ENCODE peak calls at places on chromosomes 11 and 22, in six cellular contexts. One of them, this sample, is unnamed.

GRCh38 chr22:44712962-44713361 is 11.0 kb downstream of the PRR5 start:
- DNase-seq in foreskin fibroblast: no peak
- DNase-seq in adipocyte: no peak
- DNase-seq in neuronal stem cell: no peak
- DNase-seq in Peyer's patch: no peak
- DNase-seq in neural progenitor cell: no peak
- DNase-seq in this sample: no peak

GRCh38 chr22:44550666-44551491 is 52.8 kb upstream of the RTL6 start:
- DNase-seq in foreskin fibroblast: peak; percentile 96
- DNase-seq in adipocyte: peak; percentile 87
- DNase-seq in neuronal stem cell: no peak
- DNase-seq in Peyer's patch: peak; percentile 22
- DNase-seq in neural progenitor cell: no peak
- DNase-seq in this sample: no peak

GRCh38 chr11:32154275-32154674 is 63.4 kb downstream of the RCN1 start:
- DNase-seq in foreskin fibroblast: peak; percentile 46
- DNase-seq in adipocyte: no peak
- DNase-seq in neuronal stem cell: no peak
- DNase-seq in Peyer's patch: no peak
- DNase-seq in neural progenitor cell: no peak
- DNase-seq in this sample: no peak

GRCh38 chr11:46250071-46251052 is 27.1 kb upstream of the CREB3L1 start:
- DNase-seq in foreskin fibroblast: peak; percentile 60
- DNase-seq in adipocyte: no peak
- DNase-seq in neuronal stem cell: no peak
- DNase-seq in Peyer's patch: no peak
- DNase-seq in neural progenitor cell: no peak
- DNase-seq in this sample: no peak

GRCh38 chr11:19777032-19777341 is 64.3 kb downstream of the NAV2 start:
- DNase-seq in foreskin fibroblast: peak; percentile 47
- DNase-seq in adipocyte: peak; percentile 73
- DNase-seq in neuronal stem cell: no peak
- DNase-seq in Peyer's patch: no peak
- DNase-seq in neural progenitor cell: peak; percentile 70
- DNase-seq in this sample: no peak

GRCh38 chr11:33065445-33066178 is 26.2 kb downstream of the TCP11L1 start:
- DNase-seq in foreskin fibroblast: peak; percentile 82
- DNase-seq in adipocyte: peak; percentile 75
- DNase-seq in neuronal stem cell: peak; percentile 54
- DNase-seq in Peyer's patch: peak; percentile 45
- DNase-seq in neural progenitor cell: peak; percentile 86
- DNase-seq in this sample: peak; percentile 39

GRCh38 chr22:24128024-24128423 is 53.3 kb upstream of the SUSD2 start:
- DNase-seq in foreskin fibroblast: no peak
- DNase-seq in adipocyte: no peak
- DNase-seq in neuronal stem cell: no peak
- DNase-seq in Peyer's patch: no peak
- DNase-seq in neural progenitor cell: no peak
- DNase-seq in this sample: no peak

GRCh38 chr22:23248583-23248982 is 68.3 kb downstream of the BCR start:
- DNase-seq in foreskin fibroblast: peak; percentile 65
- DNase-seq in adipocyte: peak; percentile 63
- DNase-seq in neuronal stem cell: no peak
- DNase-seq in Peyer's patch: no peak
- DNase-seq in neural progenitor cell: peak; percentile 41
- DNase-seq in this sample: no peak

GRCh38 chr11:133306019-133306418 is 226.3 kb downstream of the OPCML start:
- DNase-seq in foreskin fibroblast: no peak
- DNase-seq in adipocyte: no peak
- DNase-seq in neuronal stem cell: no peak
- DNase-seq in Peyer's patch: no peak
- DNase-seq in neural progenitor cell: peak; percentile 55
- DNase-seq in this sample: no peak

GRCh38 chr11:44884056-44884455 is 66.6 kb downstream of the TP53I11 start:
- DNase-seq in foreskin fibroblast: no peak
- DNase-seq in adipocyte: no peak
- DNase-seq in neuronal stem cell: no peak
- DNase-seq in Peyer's patch: no peak
- DNase-seq in neural progenitor cell: no peak
- DNase-seq in this sample: no peak

GRCh38 chr11:94638902-94639373 is 71.8 kb downstream of the PIWIL4 start:
- DNase-seq in foreskin fibroblast: peak; percentile 66
- DNase-seq in adipocyte: peak; percentile 69
- DNase-seq in neuronal stem cell: no peak
- DNase-seq in Peyer's patch: no peak
- DNase-seq in neural progenitor cell: no peak
- DNase-seq in this sample: no peak

GRCh38 chr22:37186228-37186996 is 1.6 kb downstream of the C1QTNF6 start:
- DNase-seq in foreskin fibroblast: peak; percentile 79
- DNase-seq in adipocyte: peak; percentile 64
- DNase-seq in neuronal stem cell: no peak
- DNase-seq in Peyer's patch: no peak
- DNase-seq in neural progenitor cell: peak; percentile 61
- DNase-seq in this sample: no peak

GRCh38 chr11:104581246-104581980 is 316.8 kb downstream of the CASP12 start:
- DNase-seq in foreskin fibroblast: peak; percentile 69
- DNase-seq in adipocyte: peak; percentile 18
- DNase-seq in neuronal stem cell: peak; percentile 23
- DNase-seq in Peyer's patch: no peak
- DNase-seq in neural progenitor cell: peak; percentile 61
- DNase-seq in this sample: no peak

GRCh38 chr11:82024760-82025159 is 708.9 kb downstream of the FAM181B start:
- DNase-seq in foreskin fibroblast: no peak
- DNase-seq in adipocyte: no peak
- DNase-seq in neuronal stem cell: no peak
- DNase-seq in Peyer's patch: no peak
- DNase-seq in neural progenitor cell: no peak
- DNase-seq in this sample: no peak

GRCh38 chr11:130097285-130097684 is 27.6 kb downstream of the APLP2 start:
- DNase-seq in foreskin fibroblast: no peak
- DNase-seq in adipocyte: no peak
- DNase-seq in neuronal stem cell: no peak
- DNase-seq in Peyer's patch: no peak
- DNase-seq in neural progenitor cell: no peak
- DNase-seq in this sample: no peak

GRCh38 chr11:69551963-69552362 is 70.5 kb downstream of the LINC01488 start:
- DNase-seq in foreskin fibroblast: no peak
- DNase-seq in adipocyte: no peak
- DNase-seq in neuronal stem cell: no peak
- DNase-seq in Peyer's patch: no peak
- DNase-seq in neural progenitor cell: no peak
- DNase-seq in this sample: no peak

GRCh38 chr11:1748467-1749019 is 1.9 kb downstream of the IFITM10 start:
- DNase-seq in foreskin fibroblast: no peak
- DNase-seq in adipocyte: no peak
- DNase-seq in neuronal stem cell: no peak
- DNase-seq in Peyer's patch: no peak
- DNase-seq in neural progenitor cell: no peak
- DNase-seq in this sample: no peak

GRCh38 chr11:29183301-29183700 is 833.5 kb downstream of the KCNA4 start:
- DNase-seq in foreskin fibroblast: no peak
- DNase-seq in adipocyte: no peak
- DNase-seq in neuronal stem cell: no peak
- DNase-seq in Peyer's patch: no peak
- DNase-seq in neural progenitor cell: no peak
- DNase-seq in this sample: no peak

GRCh38 chr11:69371731-69372588 is 78.0 kb downstream of the MYEOV start:
- DNase-seq in foreskin fibroblast: no peak
- DNase-seq in adipocyte: no peak
- DNase-seq in neuronal stem cell: no peak
- DNase-seq in Peyer's patch: peak; percentile 6
- DNase-seq in neural progenitor cell: no peak
- DNase-seq in this sample: no peak

GRCh38 chr11:124200671-124201070 is 17.5 kb downstream of the OR10D3 start:
- DNase-seq in foreskin fibroblast: no peak
- DNase-seq in adipocyte: no peak
- DNase-seq in neuronal stem cell: no peak
- DNase-seq in Peyer's patch: no peak
- DNase-seq in neural progenitor cell: no peak
- DNase-seq in this sample: no peak

GRCh38 chr11:87036756-87037449 is 831 bp upstream of the TMEM135 start:
- DNase-seq in foreskin fibroblast: no peak
- DNase-seq in adipocyte: no peak
- DNase-seq in neuronal stem cell: peak; percentile 23
- DNase-seq in Peyer's patch: peak; percentile 17
- DNase-seq in neural progenitor cell: no peak
- DNase-seq in this sample: no peak

GRCh38 chr11:87038235-87038960 is 664 bp downstream of the TMEM135 start:
- DNase-seq in foreskin fibroblast: peak; percentile 22
- DNase-seq in adipocyte: peak; percentile 29
- DNase-seq in neuronal stem cell: no peak
- DNase-seq in Peyer's patch: no peak
- DNase-seq in neural progenitor cell: no peak
- DNase-seq in this sample: no peak

GRCh38 chr11:87035976-87036583 is 1.7 kb upstream of the TMEM135 start:
- DNase-seq in foreskin fibroblast: no peak
- DNase-seq in adipocyte: no peak
- DNase-seq in neuronal stem cell: no peak
- DNase-seq in Peyer's patch: no peak
- DNase-seq in neural progenitor cell: no peak
- DNase-seq in this sample: no peak

GRCh38 chr11:87037450-87038234 is at the start of gene TMEM135:
- DNase-seq in foreskin fibroblast: peak; percentile 98
- DNase-seq in adipocyte: peak; percentile 92
- DNase-seq in neuronal stem cell: peak; percentile 97
- DNase-seq in Peyer's patch: peak; percentile 89
- DNase-seq in neural progenitor cell: peak; percentile 98
- DNase-seq in this sample: peak; percentile 84

DNA sequence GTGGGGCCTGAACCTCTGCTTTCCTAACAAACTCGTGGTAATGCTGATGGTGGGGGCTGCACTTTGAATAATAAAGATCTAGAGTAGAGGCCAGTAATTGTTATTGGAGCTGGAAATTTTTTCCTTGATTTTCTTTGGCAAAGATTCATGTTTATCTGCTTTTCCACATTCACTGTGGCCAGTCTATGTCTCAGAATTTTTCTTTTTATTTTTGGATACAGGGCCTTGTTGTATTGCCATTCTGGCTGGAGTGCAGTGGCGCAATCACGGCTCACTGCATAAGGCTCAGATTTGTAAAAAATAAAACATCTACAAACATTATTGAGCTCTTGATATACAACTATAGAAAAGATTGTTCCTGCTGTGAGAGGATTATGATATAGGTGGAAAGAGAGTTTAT is 1.6 kb downstream of the TMEM135 start:
- DNase-seq in foreskin fibroblast: peak; percentile 56
- DNase-seq in adipocyte: peak; percentile 63
- DNase-seq in neuronal stem cell: no peak
- DNase-seq in Peyer's patch: no peak
- DNase-seq in neural progenitor cell: no peak
- DNase-seq in this sample: no peak
- H3K4me3 ChIP-seq in foreskin fibroblast: peak overlapping the region; percentile 96
- H3K4me3 ChIP-seq in adipocyte: peak overlapping the region; percentile 90
- H3K4me3 ChIP-seq in neuronal stem cell: peak overlapping the region; percentile 77
- H3K4me3 ChIP-seq in Peyer's patch: peak overlapping the region; percentile 81
- H3K4me3 ChIP-seq in neural progenitor cell: peak overlapping the region; percentile 89
- H3K4me3 ChIP-seq in this sample: no peak overlapping the region

GRCh38 chr11:67437082-67437821 is at the start of gene PTPRCAP:
- DNase-seq in foreskin fibroblast: no peak
- DNase-seq in adipocyte: no peak
- DNase-seq in neuronal stem cell: no peak
- DNase-seq in Peyer's patch: peak; percentile 93
- DNase-seq in neural progenitor cell: no peak
- DNase-seq in this sample: peak; percentile 71
- H3K4me3 ChIP-seq in foreskin fibroblast: no peak within 1 kb of the TSS
- H3K4me3 ChIP-seq in adipocyte: no peak within 1 kb of the TSS
- H3K4me3 ChIP-seq in neuronal stem cell: no peak within 1 kb of the TSS
- H3K4me3 ChIP-seq in Peyer's patch: peak within 1 kb of the TSS; percentile 49
- H3K4me3 ChIP-seq in neural progenitor cell: no peak within 1 kb of the TSS
- H3K4me3 ChIP-seq in this sample: peak within 1 kb of the TSS; percentile 94

DNA sequence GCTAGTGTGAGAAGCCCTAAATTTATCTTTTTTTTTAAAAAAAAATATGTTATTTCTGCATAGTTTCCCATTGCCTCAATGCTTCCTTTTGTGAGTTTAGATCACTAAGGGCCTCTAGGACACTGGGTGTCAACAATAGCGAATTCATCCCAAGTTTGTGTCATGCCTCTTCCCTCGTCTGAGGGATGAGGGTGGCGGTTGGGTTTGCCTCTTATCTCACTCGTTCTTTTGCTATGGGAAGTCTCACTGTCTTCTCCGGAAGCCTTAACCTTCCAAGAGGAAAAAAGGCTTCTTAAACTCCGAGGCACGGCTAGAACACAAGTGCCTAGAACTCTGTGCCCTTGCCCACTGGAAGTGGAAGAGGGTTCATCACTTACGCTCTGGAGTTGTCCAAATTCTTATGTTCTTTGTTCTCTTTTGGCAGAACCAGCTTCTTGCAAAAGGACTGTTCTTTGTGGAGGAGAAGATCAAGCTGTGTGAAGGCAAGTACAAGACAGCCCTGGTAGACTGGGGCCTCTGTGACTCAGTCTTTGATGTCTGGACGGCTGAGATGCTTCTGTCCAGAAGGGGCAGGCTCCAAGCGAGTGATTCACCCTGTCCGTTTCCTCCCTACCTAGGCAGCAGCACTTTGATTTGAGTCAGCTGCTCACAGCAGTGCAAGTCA is 78.5 kb downstream of the TRAF6 start:
- DNase-seq in foreskin fibroblast: peak; percentile 96
- DNase-seq in adipocyte: peak; percentile 87
- DNase-seq in neuronal stem cell: no peak
- DNase-seq in Peyer's patch: no peak
- DNase-seq in neural progenitor cell: peak; percentile 10
- DNase-seq in this sample: no peak
- H3K4me3 ChIP-seq in foreskin fibroblast: no peak overlapping the region
- H3K4me3 ChIP-seq in adipocyte: no peak overlapping the region
- H3K4me3 ChIP-seq in neuronal stem cell: no peak overlapping the region
- H3K4me3 ChIP-seq in Peyer's patch: no peak overlapping the region
- H3K4me3 ChIP-seq in neural progenitor cell: no peak overlapping the region
- H3K4me3 ChIP-seq in this sample: no peak overlapping the region

DNA sequence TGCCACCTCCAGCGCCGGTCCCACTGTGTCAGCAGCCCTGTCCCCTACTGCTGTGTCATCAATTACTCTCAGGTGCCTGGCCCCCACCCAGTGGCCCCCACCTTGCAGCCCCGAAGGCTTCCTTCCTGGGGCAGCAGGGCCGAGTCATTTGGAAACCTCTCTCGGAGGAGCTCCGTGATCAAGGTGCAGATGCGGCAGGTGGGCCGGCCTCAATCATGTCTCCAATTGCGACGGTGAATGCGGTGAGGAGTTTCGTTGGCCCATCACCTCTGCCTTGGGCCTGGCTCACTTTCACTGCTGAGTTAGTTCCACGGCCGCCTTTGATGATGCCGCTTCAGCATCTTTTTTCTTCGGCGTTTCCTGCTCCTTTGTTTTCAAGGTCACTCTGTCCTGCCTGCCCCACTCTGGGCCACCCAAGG is 11.3 kb upstream of the CXCR5 start:
- DNase-seq in foreskin fibroblast: no peak
- DNase-seq in adipocyte: no peak
- DNase-seq in neuronal stem cell: no peak
- DNase-seq in Peyer's patch: peak; percentile 82
- DNase-seq in neural progenitor cell: no peak
- DNase-seq in this sample: peak; percentile 56
- H3K4me3 ChIP-seq in foreskin fibroblast: no peak overlapping the region
- H3K4me3 ChIP-seq in adipocyte: no peak overlapping the region
- H3K4me3 ChIP-seq in neuronal stem cell: no peak overlapping the region
- H3K4me3 ChIP-seq in Peyer's patch: no peak overlapping the region
- H3K4me3 ChIP-seq in neural progenitor cell: no peak overlapping the region
- H3K4me3 ChIP-seq in this sample: no peak overlapping the region

GRCh38 chr11:61972112-61972795 is 4.8 kb upstream of the FTH1 start:
- DNase-seq in foreskin fibroblast: no peak
- DNase-seq in adipocyte: no peak
- DNase-seq in neuronal stem cell: no peak
- DNase-seq in Peyer's patch: no peak
- DNase-seq in neural progenitor cell: no peak
- DNase-seq in this sample: no peak
- H3K4me3 ChIP-seq in foreskin fibroblast: no peak overlapping the region
- H3K4me3 ChIP-seq in adipocyte: peak overlapping the region; percentile 60
- H3K4me3 ChIP-seq in neuronal stem cell: no peak overlapping the region
- H3K4me3 ChIP-seq in Peyer's patch: peak overlapping the region; percentile 4
- H3K4me3 ChIP-seq in neural progenitor cell: no peak overlapping the region
- H3K4me3 ChIP-seq in this sample: no peak overlapping the region

This sample was measured in effector memory CD4-positive, alpha-beta T cell.